ENCODE peak calls at places on chromosome 15, in ten cellular contexts. H is GM13977, C is spleen, M is endodermal cell, K is fibroblast of the aortic adventitia, F is IMR-90, O is NB4, Z is coronary artery, T is cardiac fibroblast, G is endothelial cell. Q is an unnamed sample.
A peak's percentile ranks its signal among the peaks of the same experiment; 100 is the strongest.

GRCh38 chr15:71800835-71801745 is 9.3 kb upstream of the NR2E3 start:
- DNase-seq in H (peak; percentile 70), C (no peak), M (peak; percentile 78), K (peak; percentile 90), F (peak; percentile 89), O (peak; percentile 57), Z (no peak), T (peak; percentile 89), G (peak; percentile 68), Q (no peak)

GRCh38 chr15:60010467-60011257 is 6.6 kb downstream of the FOXB1 start:
- DNase-seq in H (no peak), C (no peak), M (no peak), K (no peak), F (no peak), O (no peak), Z (no peak), T (no peak), G (no peak), Q (no peak)

GRCh38 chr15:89783111-89783860 is 7.2 kb downstream of the MESP2 start:
- DNase-seq in H (no peak), C (peak; percentile 73), M (peak; percentile 88), K (peak; percentile 98), F (peak; percentile 29), O (peak; percentile 51), Z (peak; percentile 71), T (peak; percentile 37), G (no peak), Q (no peak)

GRCh38 chr15:69903476-69904295 is 194.0 kb downstream of the TLE3 start:
- DNase-seq in H (no peak), C (no peak), M (no peak), K (peak; percentile 31), F (peak; percentile 57), O (no peak), Z (no peak), T (peak; percentile 47), G (no peak), Q (no peak)

GRCh38 chr15:48992096-48992495 is 28.4 kb upstream of the SHC4 start:
- DNase-seq in H (no peak), C (no peak), M (no peak), K (no peak), F (no peak), O (no peak), Z (no peak), T (no peak), G (no peak), Q (no peak)

GRCh38 chr15:51289290-51289689 is 49.1 kb downstream of the CYP19A1 start:
- DNase-seq in H (no peak), C (no peak), M (no peak), K (no peak), F (no peak), O (no peak), Z (peak; percentile 55), T (no peak), G (no peak), Q (no peak)

GRCh38 chr15:64833690-64834089 is 8.0 kb upstream of the PLEKHO2 start:
- DNase-seq in H (no peak), C (no peak), M (no peak), K (no peak), F (no peak), O (no peak), Z (no peak), T (no peak), G (no peak), Q (no peak)

GRCh38 chr15:60757831-60758570 is 279.1 kb upstream of the ICE2 start:
- DNase-seq in H (no peak), C (no peak), M (no peak), K (no peak), F (no peak), O (no peak), Z (no peak), T (peak; percentile 67), G (no peak), Q (no peak)

GRCh38 chr15:82105458-82106205 is 59.8 kb upstream of the MEX3B start:
- DNase-seq in H (no peak), C (no peak), M (peak; percentile 79), K (peak; percentile 60), F (peak; percentile 78), O (no peak), Z (no peak), T (peak; percentile 82), G (no peak), Q (no peak)
- TF ChIP-seq CTCF in H (no peak), C (no peak), M (no peak), K (no peak), F (no peak), O (no peak), Z (no peak), T (no peak), G (no peak), Q (no peak)

GRCh38 chr15:44501768-44502366 is 35.1 kb upstream of the EIF3J start:
- DNase-seq in H (peak; percentile 41), C (no peak), M (no peak), K (peak; percentile 68), F (peak; percentile 66), O (peak; percentile 61), Z (no peak), T (peak; percentile 64), G (no peak), Q (no peak)
- TF ChIP-seq CTCF in H (peak; percentile 62), C (peak; percentile 53), M (peak; percentile 82), K (peak; percentile 70), F (peak; percentile 66), O (peak; percentile 23), Z (peak; percentile 18), T (peak; percentile 60), G (peak; percentile 53), Q (peak; percentile 41)

GRCh38 chr15:30859091-30859874 is 44.4 kb upstream of the FAN1 start:
- DNase-seq in H (peak; percentile 35), C (no peak), M (no peak), K (peak; percentile 46), F (peak; percentile 29), O (peak; percentile 39), Z (no peak), T (peak; percentile 62), G (peak; percentile 14), Q (no peak)
- TF ChIP-seq CTCF in H (peak; percentile 71), C (peak; percentile 57), M (peak; percentile 85), K (peak; percentile 83), F (peak; percentile 62), O (peak; percentile 51), Z (peak; percentile 19), T (peak; percentile 74), G (peak; percentile 80), Q (peak; percentile 43)

GRCh38 chr15:38004218-38004848 is 69.9 kb downstream of the TMCO5A start:
- DNase-seq in H (no peak), C (no peak), M (no peak), K (no peak), F (no peak), O (no peak), Z (no peak), T (no peak), G (no peak), Q (no peak)

GRCh38 chr15:38005949-38006800 is 71.7 kb downstream of the TMCO5A start:
- DNase-seq in H (no peak), C (no peak), M (no peak), K (no peak), F (peak; percentile 20), O (no peak), Z (no peak), T (no peak), G (no peak), Q (no peak)

DNA sequence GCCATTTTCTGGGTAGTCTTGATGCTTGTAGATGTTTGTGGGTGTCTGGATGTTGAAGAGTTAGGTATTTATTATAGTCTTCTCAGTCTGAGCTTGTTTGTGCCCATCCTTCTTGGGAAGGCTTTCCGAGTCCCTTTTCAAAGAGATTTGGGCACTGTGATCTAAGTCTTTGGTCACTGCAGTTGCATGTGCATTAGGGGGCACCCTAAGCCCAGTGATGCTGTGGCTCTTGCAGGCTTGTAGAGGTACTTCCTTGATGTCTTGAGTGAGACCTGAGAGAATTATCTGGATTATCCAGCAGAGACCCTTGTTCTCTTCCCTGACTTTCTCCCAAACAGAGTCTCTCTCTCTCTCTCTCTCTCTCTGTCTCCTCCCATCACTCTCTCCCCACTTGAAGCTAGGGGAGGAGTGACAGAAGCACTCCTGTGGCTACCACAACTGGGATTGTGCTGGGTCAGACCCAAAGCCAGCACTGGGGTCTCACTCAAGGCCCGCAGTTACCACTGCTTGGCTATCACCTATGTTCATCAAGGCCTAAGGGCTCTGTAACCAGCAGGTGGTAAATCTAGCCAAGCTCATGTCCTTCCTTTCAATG is 68.5 kb downstream of the TMCO5A start:
- DNase-seq in H (peak; percentile 37), C (no peak), M (peak; percentile 89), K (peak; percentile 88), F (peak; percentile 84), O (peak; percentile 67), Z (peak; percentile 72), T (peak; percentile 92), G (peak; percentile 69), Q (no peak)
- TF ChIP-seq CTCF in H (peak; percentile 77), C (peak; percentile 45), M (peak; percentile 92), K (peak; percentile 81), F (peak; percentile 92), O (peak; percentile 35), Z (no peak), T (peak; percentile 82), G (no peak), Q (peak; percentile 27)

GRCh38 chr15:34337557-34338306 is at the start of gene SLC12A6:
- DNase-seq in H (peak; percentile 90), C (peak; percentile 99), M (peak; percentile 94), K (peak; percentile 85), F (peak; percentile 93), O (peak; percentile 96), Z (peak; percentile 91), T (peak; percentile 92), G (peak; percentile 93), Q (peak; percentile 91)
- TF ChIP-seq CTCF in H (no peak), C (no peak), M (no peak), K (no peak), F (no peak), O (no peak), Z (no peak), T (no peak), G (no peak), Q (no peak)

GRCh38 chr15:81813215-81813614 is 232.6 kb downstream of the MEX3B start:
- DNase-seq in H (no peak), C (no peak), M (peak; percentile 79), K (no peak), F (no peak), O (no peak), Z (no peak), T (no peak), G (no peak), Q (no peak)
- TF ChIP-seq CTCF in H (peak; percentile 15), C (no peak), M (peak; percentile 83), K (no peak), F (peak; percentile 25), O (no peak), Z (no peak), T (no peak), G (no peak), Q (no peak)